ENCODE peak calls at places on chromosomes 6 and 20, in ten cellular contexts. One of them, this sample, is unnamed.

GRCh38 chr20:47456952-47457724 is 44.5 kb upstream of the NCOA3 start:
- DNase-seq in HFF-Myc: no peak
- DNase-seq in endothelial cell: no peak
- DNase-seq in head of caudate nucleus: no peak
- DNase-seq in Right ventricle myocardium superior: no peak
- DNase-seq in hepatocyte: no peak
- DNase-seq in LHCN-M2: peak
- DNase-seq in HTR-8/SVneo: no peak
- DNase-seq in DMS153: no peak
- DNase-seq in activated CD8-positive, alpha-beta memory T cell treated with anti-CD3 and anti-CD28 coated beads, Interleukin-2, amount 10 ng/mL, durations not matched to agents 7 days and 5 days: no peak
- DNase-seq in this sample: peak

GRCh38 chr6:1482381-1483166 is 93.2 kb downstream of the FOXF2 start:
- DNase-seq in HFF-Myc: no peak
- DNase-seq in endothelial cell: no peak
- DNase-seq in head of caudate nucleus: no peak
- DNase-seq in Right ventricle myocardium superior: no peak
- DNase-seq in hepatocyte: no peak
- DNase-seq in LHCN-M2: peak
- DNase-seq in HTR-8/SVneo: no peak
- DNase-seq in DMS153: no peak
- DNase-seq in activated CD8-positive, alpha-beta memory T cell treated with anti-CD3 and anti-CD28 coated beads, Interleukin-2, amount 10 ng/mL, durations not matched to agents 7 days and 5 days: no peak
- DNase-seq in this sample: no peak

GRCh38 chr20:37335642-37336368 is 10.1 kb upstream of the SRC start:
- DNase-seq in HFF-Myc: no peak
- DNase-seq in endothelial cell: no peak
- DNase-seq in head of caudate nucleus: no peak
- DNase-seq in Right ventricle myocardium superior: no peak
- DNase-seq in hepatocyte: no peak
- DNase-seq in LHCN-M2: no peak
- DNase-seq in HTR-8/SVneo: no peak
- DNase-seq in DMS153: no peak
- DNase-seq in activated CD8-positive, alpha-beta memory T cell treated with anti-CD3 and anti-CD28 coated beads, Interleukin-2, amount 10 ng/mL, durations not matched to agents 7 days and 5 days: no peak
- DNase-seq in this sample: peak

GRCh38 chr6:101741474-101742171 is 348.1 kb downstream of the GRIK2 start:
- DNase-seq in HFF-Myc: no peak
- DNase-seq in endothelial cell: no peak
- DNase-seq in head of caudate nucleus: no peak
- DNase-seq in Right ventricle myocardium superior: no peak
- DNase-seq in hepatocyte: no peak
- DNase-seq in LHCN-M2: no peak
- DNase-seq in HTR-8/SVneo: no peak
- DNase-seq in DMS153: no peak
- DNase-seq in activated CD8-positive, alpha-beta memory T cell treated with anti-CD3 and anti-CD28 coated beads, Interleukin-2, amount 10 ng/mL, durations not matched to agents 7 days and 5 days: no peak
- DNase-seq in this sample: no peak

GRCh38 chr6:144469144-144469575 is 184.0 kb downstream of the UTRN start:
- DNase-seq in HFF-Myc: no peak
- DNase-seq in endothelial cell: no peak
- DNase-seq in head of caudate nucleus: no peak
- DNase-seq in Right ventricle myocardium superior: no peak
- DNase-seq in hepatocyte: no peak
- DNase-seq in LHCN-M2: no peak
- DNase-seq in HTR-8/SVneo: no peak
- DNase-seq in DMS153: no peak
- DNase-seq in activated CD8-positive, alpha-beta memory T cell treated with anti-CD3 and anti-CD28 coated beads, Interleukin-2, amount 10 ng/mL, durations not matched to agents 7 days and 5 days: no peak
- DNase-seq in this sample: no peak

GRCh38 chr6:150599199-150600002 is at the start of gene PLEKHG1:
- DNase-seq in HFF-Myc: no peak
- DNase-seq in endothelial cell: peak
- DNase-seq in head of caudate nucleus: peak
- DNase-seq in Right ventricle myocardium superior: peak
- DNase-seq in hepatocyte: peak
- DNase-seq in LHCN-M2: no peak
- DNase-seq in HTR-8/SVneo: peak
- DNase-seq in DMS153: peak
- DNase-seq in activated CD8-positive, alpha-beta memory T cell treated with anti-CD3 and anti-CD28 coated beads, Interleukin-2, amount 10 ng/mL, durations not matched to agents 7 days and 5 days: peak
- DNase-seq in this sample: peak

GRCh38 chr6:147205690-147206600 is 1.7 kb downstream of the STXBP5 start:
- DNase-seq in HFF-Myc: no peak
- DNase-seq in endothelial cell: no peak
- DNase-seq in head of caudate nucleus: no peak
- DNase-seq in Right ventricle myocardium superior: no peak
- DNase-seq in hepatocyte: no peak
- DNase-seq in LHCN-M2: peak
- DNase-seq in HTR-8/SVneo: peak
- DNase-seq in DMS153: peak
- DNase-seq in activated CD8-positive, alpha-beta memory T cell treated with anti-CD3 and anti-CD28 coated beads, Interleukin-2, amount 10 ng/mL, durations not matched to agents 7 days and 5 days: no peak
- DNase-seq in this sample: no peak

GRCh38 chr6:37845026-37845911 is 25.7 kb downstream of the ZFAND3 start:
- DNase-seq in HFF-Myc: no peak
- DNase-seq in endothelial cell: no peak
- DNase-seq in head of caudate nucleus: no peak
- DNase-seq in Right ventricle myocardium superior: no peak
- DNase-seq in hepatocyte: no peak
- DNase-seq in LHCN-M2: no peak
- DNase-seq in HTR-8/SVneo: no peak
- DNase-seq in DMS153: no peak
- DNase-seq in activated CD8-positive, alpha-beta memory T cell treated with anti-CD3 and anti-CD28 coated beads, Interleukin-2, amount 10 ng/mL, durations not matched to agents 7 days and 5 days: no peak
- DNase-seq in this sample: no peak

GRCh38 chr6:151016107-151016506 is 150.6 kb downstream of the MTHFD1L start:
- DNase-seq in HFF-Myc: no peak
- DNase-seq in endothelial cell: no peak
- DNase-seq in head of caudate nucleus: no peak
- DNase-seq in Right ventricle myocardium superior: no peak
- DNase-seq in hepatocyte: no peak
- DNase-seq in LHCN-M2: no peak
- DNase-seq in HTR-8/SVneo: no peak
- DNase-seq in DMS153: no peak
- DNase-seq in activated CD8-positive, alpha-beta memory T cell treated with anti-CD3 and anti-CD28 coated beads, Interleukin-2, amount 10 ng/mL, durations not matched to agents 7 days and 5 days: no peak
- DNase-seq in this sample: no peak

This sample was measured in foreskin fibroblast.